ENCODE peak calls at places on chromosomes 11 and 22, in four cellular contexts. J is caudate nucleus; Z is cardiac muscle cell; X is CD8-positive, alpha-beta T cell. R is an unnamed sample.

GRCh38 chr11:58957922-58958321 is 18.6 kb downstream of the GLYATL1 start:
- DNase-seq in X (no peak), J (no peak), Z (no peak), R (no peak)

GRCh38 chr11:62574363-62575057 is 819 bp upstream of the EEF1G start:
- DNase-seq in J (peak), Z (no peak), X (no peak), R (no peak)

GRCh38 chr11:78192911-78193341 is 4.2 kb downstream of the USP35 start:
- DNase-seq in X (no peak), J (no peak), Z (no peak), R (no peak)

GRCh38 chr22:38949889-38950405 is 7.5 kb upstream of the APOBEC3A start:
- DNase-seq in X (no peak), Z (no peak), J (no peak), R (no peak)

GRCh38 chr22:49937758-49938564 is 19.5 kb downstream of the CRELD2 start:
- DNase-seq in X (no peak), J (peak), Z (no peak), R (no peak)

GRCh38 chr11:18394928-18395734 is 768 bp downstream of the LDHA start:
- DNase-seq in X (no peak), Z (peak), J (peak), R (no peak)

GRCh38 chr22:47219789-47220188 is 457.3 kb downstream of the TBC1D22A start:
- DNase-seq in X (no peak), J (no peak), Z (no peak), R (no peak)

GRCh38 chr11:126214446-126215240 is 3.1 kb downstream of the FAM118B start:
- DNase-seq in J (no peak), X (no peak), Z (no peak), R (no peak)

GRCh38 chr11:2807801-2808241 is 77.8 kb downstream of the CDKN1C start:
- DNase-seq in X (no peak), Z (no peak), J (no peak), R (no peak)

GRCh38 chr11:19553683-19554333 is 158.8 kb upstream of the NAV2 start:
- DNase-seq in J (peak), Z (peak), X (peak), R (no peak)

GRCh38 chr11:45621541-45621940 is 43.9 kb downstream of the CHST1 start:
- DNase-seq in J (no peak), Z (no peak), X (no peak), R (no peak)

GRCh38 chr11:111922803-111923202 is 4.1 kb downstream of the C11orf52 start:
- DNase-seq in X (no peak), Z (no peak), J (no peak), R (no peak)

GRCh38 chr11:116730568-116730967 is 42.2 kb downstream of the BUD13 start:
- DNase-seq in Z (no peak), X (no peak), J (no peak), R (no peak)

GRCh38 chr11:78332872-78333271 is 84.7 kb downstream of the GAB2 start:
- DNase-seq in J (no peak), X (no peak), Z (no peak), R (no peak)

GRCh38 chr11:58334708-58335107 is 24.2 kb downstream of the OR5B17 start:
- DNase-seq in J (no peak), X (no peak), Z (no peak), R (no peak)

GRCh38 chr11:70678931-70679900 is 280.9 kb downstream of the CTTN start:
- DNase-seq in Z (no peak), X (no peak), J (no peak), R (no peak)

GRCh38 chr22:32584650-32585049 is 110.0 kb downstream of the FBXO7 start:
- DNase-seq in X (no peak), J (no peak), Z (no peak), R (no peak)

GRCh38 chr22:37518509-37519267 is 527 bp downstream of the CARD10 start:
- DNase-seq in Z (peak), X (no peak), J (no peak), R (no peak)

GRCh38 chr11:61460474-61460881 is 30.6 kb downstream of the SDHAF2 start:
- DNase-seq in Z (no peak), J (no peak), X (no peak), R (no peak)
- H3K27ac ChIP-seq in Z (no peak), J (no peak), X (no peak), R (no peak)

DNA sequence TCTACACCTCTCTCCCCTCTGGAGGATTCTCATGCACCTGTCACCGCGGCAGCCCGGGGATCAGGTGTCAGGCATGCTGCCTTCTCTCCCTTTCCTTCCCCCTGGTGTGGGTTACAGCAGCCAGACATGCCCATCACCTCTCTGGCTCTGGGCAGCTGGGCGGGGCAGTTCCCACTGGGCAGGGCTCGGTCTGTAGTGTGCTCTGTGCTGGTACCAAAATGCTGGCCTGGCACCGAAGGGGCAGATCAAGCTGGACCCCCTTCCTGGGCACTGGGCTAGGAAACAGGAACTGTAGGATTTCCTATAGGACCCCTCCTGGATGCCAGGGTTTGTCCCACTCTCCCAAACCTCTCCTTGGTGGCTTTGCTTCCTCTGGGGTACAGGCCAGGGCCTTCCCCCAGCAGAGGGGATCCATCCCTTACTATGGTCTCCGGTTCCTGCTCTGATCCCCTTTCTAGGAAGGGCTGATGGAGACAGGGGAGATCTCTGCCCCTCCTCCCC is 821 bp downstream of the GAL3ST1 start:
- DNase-seq in J (peak), Z (no peak), X (no peak), R (no peak)
- H3K27ac ChIP-seq in J (peak), Z (no peak), X (no peak), R (no peak)

GRCh38 chr11:129951883-129952262 is 50.8 kb downstream of the PRDM10 start:
- DNase-seq in Z (no peak), X (no peak), J (no peak), R (no peak)
- H3K27ac ChIP-seq in Z (no peak), X (no peak), J (no peak), R (no peak)

GRCh38 chr11:1330473-1330872 is 21.0 kb upstream of the TOLLIP start:
- DNase-seq in X (no peak), Z (no peak), J (no peak), R (no peak)

GRCh38 chr11:1327064-1327460 is 17.6 kb upstream of the TOLLIP start:
- DNase-seq in X (no peak), J (no peak), Z (no peak), R (no peak)

GRCh38 chr11:1323779-1324178 is 14.3 kb upstream of the TOLLIP start:
- DNase-seq in J (no peak), X (no peak), Z (no peak), R (no peak)

GRCh38 chr11:1326435-1327063 is 17.1 kb upstream of the TOLLIP start:
- DNase-seq in Z (no peak), J (no peak), X (no peak), R (no peak)
- H3K27ac ChIP-seq in Z (no peak), J (no peak), X (no peak), R (no peak)

GRCh38 chr22:23531966-23532735 is 47.9 kb downstream of the IGLL1 start:
- DNase-seq in X (no peak), J (no peak), Z (no peak), R (no peak)

GRCh38 chr22:23533771-23534191 is 46.3 kb downstream of the IGLL1 start:
- DNase-seq in Z (no peak), J (no peak), X (no peak), R (no peak)

GRCh38 chr22:23532756-23533155 is 47.3 kb downstream of the IGLL1 start:
- DNase-seq in X (no peak), J (no peak), Z (no peak), R (no peak)

GRCh38 chr22:23534201-23534850 is 45.8 kb downstream of the IGLL1 start:
- DNase-seq in X (no peak), J (no peak), Z (no peak), R (no peak)

GRCh38 chr22:23533328-23533762 is 46.7 kb downstream of the IGLL1 start:
- DNase-seq in J (no peak), Z (peak), X (no peak), R (no peak)
- H3K27ac ChIP-seq in J (no peak), Z (peak), X (no peak), R (no peak)